ENCODE peak calls at places on chromosomes 16 and 17, in five cellular contexts. Z, C, G, X and K are unnamed samples. For H3K4me1, the result is how much of the 10 kb centered on the place peaks cover.

GRCh38 chr17:81558941-81559806 is 7.0 kb upstream of the FAAP100 start:
- DNase-seq in C (no peak), G (no peak), X (no peak), Z (no peak), K (no peak)

GRCh38 chr16:55559233-55559632 is 7.3 kb upstream of the CAPNS2 start:
- DNase-seq in Z (no peak), X (no peak), G (no peak), C (no peak), K (no peak)

GRCh38 chr16:2527071-2527783 is 4.0 kb downstream of the CEMP1 start:
- DNase-seq in Z (no peak), X (no peak), G (peak), C (no peak), K (no peak)

GRCh38 chr17:992933-993332 is 4.0 kb upstream of the TIMM22 start:
- DNase-seq in G (no peak), Z (no peak), C (no peak), X (no peak), K (no peak)

GRCh38 chr17:81245024-81245664 is 6.0 kb downstream of the NDUFAF8 start:
- DNase-seq in C (no peak), X (no peak), Z (no peak), G (no peak), K (no peak)

GRCh38 chr16:77297996-77298637 is 98.9 kb downstream of the SYCE1L start:
- DNase-seq in X (no peak), C (no peak), G (no peak), Z (no peak), K (no peak)

GRCh38 chr17:81295031-81295677 is at the start of gene SLC38A10:
- DNase-seq in Z (peak), X (peak), G (peak), C (peak), K (no peak)

GRCh38 chr16:31441956-31442355 is 633 bp downstream of the ZNF843 start:
- DNase-seq in C (no peak), Z (no peak), G (no peak), X (no peak), K (no peak)

GRCh38 chr16:14300631-14301149 is 229.6 kb downstream of the MRTFB start:
- DNase-seq in C (no peak), Z (peak), G (peak), X (peak), K (peak)

GRCh38 chr16:24850289-24850931 is 4.6 kb downstream of the SLC5A11 start:
- DNase-seq in G (no peak), C (no peak), X (no peak), Z (no peak), K (no peak)

GRCh38 chr16:1286492-1287094 is 22.8 kb upstream of the UBE2I start:
- DNase-seq in G (no peak), Z (no peak), C (no peak), X (no peak), K (no peak)

GRCh38 chr17:66353937-66354401 is 51.6 kb downstream of the PRKCA start:
- DNase-seq in C (no peak), G (no peak), X (no peak), Z (no peak), K (no peak)

GRCh38 chr16:73031155-73031866 is 16.6 kb downstream of the ZFHX3 start:
- DNase-seq in C (no peak), G (no peak), Z (no peak), X (no peak), K (no peak)

GRCh38 chr16:74700206-74701040 is at the start of gene MLKL:
- DNase-seq in C (no peak), X (peak), Z (peak), G (peak), K (no peak)

GRCh38 chr16:83085660-83086059 is 458.9 kb downstream of the CDH13 start:
- DNase-seq in G (no peak), Z (no peak), X (no peak), C (no peak), K (no peak)

GRCh38 chr17:13671771-13672170 is 70.0 kb upstream of the HS3ST3A1 start:
- DNase-seq in X (no peak), G (no peak), C (no peak), Z (no peak), K (no peak)

GRCh38 chr16:55242667-55243066 is 81.3 kb upstream of the IRX6 start:
- DNase-seq in Z (no peak), G (no peak), X (no peak), C (no peak), K (no peak)

GRCh38 chr16:67963325-67964321 is 4.8 kb downstream of the SLC12A4 start:
- DNase-seq in X (peak), C (peak), Z (no peak), G (no peak), K (no peak)

GRCh38 chr16:30030841-30031413 is at the start of gene TLCD3B:
- DNase-seq in C (no peak), X (no peak), G (peak), Z (no peak), K (no peak)

GRCh38 chr17:32971171-32971570 is 20.5 kb upstream of the SPACA3 start:
- DNase-seq in G (no peak), X (peak), C (no peak), Z (no peak), K (no peak)

GRCh38 chr17:4477286-4477791 is 21.3 kb upstream of the SPNS2 start:
- DNase-seq in C (no peak), X (no peak), G (no peak), Z (no peak), K (no peak)

GRCh38 chr17:74165811-74166365 is 37.6 kb upstream of the RPL38 start:
- DNase-seq in G (no peak), C (no peak), X (no peak), Z (no peak), K (no peak)

GRCh38 chr17:39194089-39194984 is 3.1 kb downstream of the CACNB1 start:
- DNase-seq in Z (no peak), C (no peak), X (peak), G (peak), K (no peak)

GRCh38 chr17:80868022-80868609 is 123.5 kb upstream of the CHMP6 start:
- DNase-seq in G (no peak), Z (no peak), C (no peak), X (no peak), K (no peak)

GRCh38 chr17:4786111-4786491 is at the start of gene VMO1:
- DNase-seq in C (no peak), X (no peak), Z (no peak), G (peak), K (no peak)

GRCh38 chr17:40418428-40418706 is 671 bp upstream of the TOP2A start:
- DNase-seq in X (no peak), C (no peak), Z (no peak), G (no peak), K (no peak)

GRCh38 chr17:82134101-82134500 is 36.1 kb upstream of the FASN start:
- DNase-seq in Z (no peak), X (no peak), C (no peak), G (peak), K (no peak)

GRCh38 chr17:71055128-71055527 is 885.8 kb downstream of the KCNJ2 start:
- DNase-seq in X (no peak), G (no peak), Z (no peak), C (no peak), K (no peak)

GRCh38 chr17:28950017-28950751 is 1.1 kb downstream of the PHF12 start:
- DNase-seq in Z (no peak), G (peak), X (peak), C (no peak), K (no peak)

GRCh38 chr16:19411298-19411697 is 6.4 kb upstream of the TMC5 start:
- DNase-seq in C (no peak), G (no peak), Z (no peak), X (no peak), K (no peak)

GRCh38 chr16:19415918-19416317 is 1.8 kb upstream of the TMC5 start:
- DNase-seq in C (no peak), G (no peak), Z (no peak), X (no peak), K (no peak)

GRCh38 chr16:19415461-19415860 is 2.2 kb upstream of the TMC5 start:
- DNase-seq in C (no peak), G (no peak), Z (no peak), X (no peak), K (no peak)

GRCh38 chr16:19406891-19407491 is 10.7 kb upstream of the TMC5 start:
- DNase-seq in Z (no peak), C (peak), G (no peak), X (no peak), K (no peak)

GRCh38 chr16:19410435-19411153 is 7.1 kb upstream of the TMC5 start:
- DNase-seq in Z (no peak), C (peak), G (peak), X (no peak), K (no peak)
- TF ChIP-seq CTCF in Z (no peak), C (peak), G (peak), X (no peak), K (peak)

GRCh38 chr17:76150712-76151622 is 9.9 kb upstream of the FOXJ1 start:
- DNase-seq in G (no peak), Z (no peak), X (no peak), C (no peak), K (no peak)
- H3K4me1 ChIP-seq in G (under half), Z (under half), X (under half), C (under half), K (under half)

GRCh38 chr16:68969338-68969737 is 126.0 kb downstream of the TANGO6 start:
- DNase-seq in Z (no peak), X (no peak), C (no peak), G (no peak), K (no peak)

GRCh38 chr16:68973611-68974120 is 130.3 kb downstream of the TANGO6 start:
- DNase-seq in G (no peak), Z (no peak), C (no peak), X (no peak), K (no peak)

GRCh38 chr16:68972720-68973119 is 129.4 kb downstream of the TANGO6 start:
- DNase-seq in G (peak), Z (no peak), X (peak), C (peak), K (no peak)

DNA sequence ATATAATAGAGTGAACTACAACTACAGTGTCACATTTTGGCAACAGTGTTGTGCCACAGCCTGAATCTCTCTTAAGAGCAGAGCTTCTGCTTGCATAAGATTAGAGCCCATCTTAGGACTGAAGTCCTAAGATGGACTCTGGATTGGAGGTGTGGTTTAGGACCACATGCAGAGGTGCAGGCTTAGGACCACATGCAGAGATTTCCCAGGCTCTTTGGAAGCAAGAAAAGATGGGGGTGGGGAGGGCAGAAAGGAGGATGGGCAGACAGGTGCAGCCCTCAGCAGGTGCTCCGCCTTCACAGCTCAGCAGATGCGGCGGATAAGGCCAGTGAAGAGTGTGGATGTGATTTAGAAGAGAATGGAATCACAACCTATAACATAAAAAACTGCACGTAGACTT is 128.7 kb downstream of the TANGO6 start:
- DNase-seq in C (peak), Z (no peak), X (no peak), G (no peak), K (no peak)
- TF ChIP-seq SIN3A in C (no peak), Z (no peak), X (no peak), G (no peak), K (no peak)

GRCh38 chr17:8080208-8080798 is 7.2 kb downstream of the ALOX12B start:
- DNase-seq in G (no peak), C (no peak), X (no peak), Z (no peak), K (no peak)
- TF ChIP-seq CTCF in G (no peak), C (no peak), X (no peak), Z (no peak), K (peak)

DNA sequence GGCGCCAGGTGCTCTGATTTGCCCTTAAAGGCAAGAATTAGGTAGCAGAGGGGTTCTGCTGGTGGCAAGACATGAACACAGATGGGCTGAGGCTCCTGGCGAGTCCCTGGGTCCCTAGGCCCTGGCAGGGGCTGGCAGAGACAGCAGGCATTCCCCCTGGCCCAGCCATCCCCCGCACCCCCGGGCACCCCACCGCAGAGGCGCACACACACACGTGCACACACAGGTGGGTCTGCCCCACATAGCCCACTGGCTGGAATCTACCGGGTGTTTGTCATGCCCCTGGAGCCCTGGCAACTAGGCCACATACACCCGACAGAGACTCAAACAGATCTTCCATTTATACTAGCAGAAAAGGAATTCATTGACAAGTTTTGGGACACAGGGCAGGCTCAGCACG is 153.4 kb downstream of the C16orf78 start:
- DNase-seq in C (no peak), Z (no peak), G (no peak), X (no peak), K (no peak)
- H3K4me1 ChIP-seq in C (under half), Z (under half), G (under half), X (under half), K (under half)

DNA sequence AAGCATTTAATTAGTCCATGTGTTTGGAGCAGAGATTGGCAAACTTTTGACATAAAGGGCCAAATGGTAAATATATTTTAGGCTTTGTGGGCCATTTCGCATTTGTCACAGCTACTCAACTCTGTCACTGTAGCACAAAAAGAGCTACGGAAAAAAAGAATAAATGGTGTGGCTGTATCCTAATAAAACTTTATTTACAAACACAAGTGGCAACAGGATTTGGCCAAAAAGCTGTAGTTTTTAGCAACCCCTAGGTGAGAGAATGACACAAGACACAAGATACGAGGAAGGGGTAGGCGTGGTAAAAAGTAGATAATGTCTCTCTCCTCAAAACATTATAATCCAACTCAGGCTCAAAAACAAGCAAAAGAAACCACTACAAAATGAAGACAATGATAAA is 66.5 kb downstream of the TTC19 start:
- DNase-seq in C (no peak), X (no peak), G (no peak), Z (no peak), K (no peak)
- TF ChIP-seq SIN3A in C (no peak), X (no peak), G (no peak), Z (no peak), K (no peak)

GRCh38 chr16:88821168-88821850 is 9.6 kb upstream of the APRT start:
- DNase-seq in G (no peak), C (no peak), Z (no peak), X (no peak), K (no peak)
- TF ChIP-seq CTCF in G (peak), C (peak), Z (no peak), X (peak), K (no peak)

DNA sequence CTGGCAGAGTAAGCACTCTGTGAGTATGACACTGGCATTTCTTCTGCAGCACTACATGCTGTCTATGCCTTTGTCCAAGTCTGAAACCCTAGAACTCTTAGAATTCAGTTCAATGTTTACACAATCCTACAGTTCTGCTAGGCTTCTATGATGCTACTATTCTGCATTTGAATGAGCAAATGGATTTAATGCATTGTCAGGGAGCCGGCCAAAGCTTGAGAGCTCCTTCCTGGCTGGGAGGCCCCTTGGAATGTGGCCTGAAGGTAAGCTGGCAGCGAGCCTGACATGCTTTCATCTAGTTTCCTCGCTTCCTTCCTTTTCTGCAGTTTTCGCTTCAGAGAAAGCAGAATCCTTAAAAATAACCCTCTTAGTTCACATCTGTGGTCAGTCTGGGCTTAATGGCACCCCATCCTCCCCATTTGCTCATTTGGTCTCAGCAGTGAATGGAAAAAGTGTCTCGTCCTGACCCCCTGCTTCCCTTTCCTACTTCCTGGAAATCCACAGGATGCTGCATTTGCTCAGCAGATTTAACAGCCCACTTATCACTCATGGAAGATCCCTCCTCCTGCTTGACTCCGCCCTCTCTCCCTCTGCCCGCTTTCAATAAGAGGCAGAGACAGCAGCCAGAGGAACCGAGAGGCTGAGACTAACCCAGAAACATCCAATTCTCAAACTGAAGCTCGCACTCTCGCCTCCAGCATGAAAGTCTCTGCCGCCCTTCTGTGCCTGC is at the start of gene CCL2:
- DNase-seq in C (peak), Z (no peak), G (peak), X (no peak), K (no peak)
- H3K4me1 ChIP-seq in C (under half), Z (under half), G (under half), X (under half), K (half or more)